ENCODE peak calls at places on chromosome 22, in seven cellular contexts. One of them, this sample, is unnamed.

GRCh38 chr22:38927033-38927789 is 30.2 kb upstream of the APOBEC3A start:
- DNase-seq in epithelial cell of prostate: no peak
- DNase-seq in osteocyte: peak; percentile 85
- DNase-seq in breast epithelium: peak; percentile 65
- DNase-seq in stimulated activated naive CD8-positive, alpha-beta T cell treated with anti-CD3 and anti-CD28 coated beads, Interleukin-15, amount 100 ng/mL, for 72 hours: peak; percentile 56
- DNase-seq in brain microvascular endothelial cell: peak; percentile 36
- DNase-seq in NCI-H345: no peak
- DNase-seq in this sample: no peak

GRCh38 chr22:46881373-46882118 is 119.1 kb downstream of the TBC1D22A start:
- DNase-seq in epithelial cell of prostate: peak; percentile 16
- DNase-seq in osteocyte: no peak
- DNase-seq in breast epithelium: no peak
- DNase-seq in stimulated activated naive CD8-positive, alpha-beta T cell treated with anti-CD3 and anti-CD28 coated beads, Interleukin-15, amount 100 ng/mL, for 72 hours: no peak
- DNase-seq in brain microvascular endothelial cell: peak; percentile 14
- DNase-seq in NCI-H345: no peak
- DNase-seq in this sample: no peak

GRCh38 chr22:50621491-50621880 is 6.5 kb downstream of the ARSA start:
- DNase-seq in epithelial cell of prostate: no peak
- DNase-seq in osteocyte: no peak
- DNase-seq in breast epithelium: no peak
- DNase-seq in stimulated activated naive CD8-positive, alpha-beta T cell treated with anti-CD3 and anti-CD28 coated beads, Interleukin-15, amount 100 ng/mL, for 72 hours: peak; percentile 79
- DNase-seq in brain microvascular endothelial cell: no peak
- DNase-seq in NCI-H345: no peak
- DNase-seq in this sample: no peak

GRCh38 chr22:39960791-39961746 is 872 bp downstream of the TMA7B start:
- DNase-seq in epithelial cell of prostate: no peak
- DNase-seq in osteocyte: no peak
- DNase-seq in breast epithelium: no peak
- DNase-seq in stimulated activated naive CD8-positive, alpha-beta T cell treated with anti-CD3 and anti-CD28 coated beads, Interleukin-15, amount 100 ng/mL, for 72 hours: peak; percentile 90
- DNase-seq in brain microvascular endothelial cell: peak; percentile 98
- DNase-seq in NCI-H345: no peak
- DNase-seq in this sample: no peak

GRCh38 chr22:38656256-38657148 is at the start of the genes CBY1 and FAM227A:
- DNase-seq in epithelial cell of prostate: peak; percentile 34
- DNase-seq in osteocyte: peak; percentile 95
- DNase-seq in breast epithelium: peak; percentile 89
- DNase-seq in stimulated activated naive CD8-positive, alpha-beta T cell treated with anti-CD3 and anti-CD28 coated beads, Interleukin-15, amount 100 ng/mL, for 72 hours: peak; percentile 88
- DNase-seq in brain microvascular endothelial cell: peak; percentile 83
- DNase-seq in NCI-H345: peak; percentile 89
- DNase-seq in this sample: peak; percentile 30

GRCh38 chr22:45149671-45150070 is 14.1 kb upstream of the NUP50 start:
- DNase-seq in epithelial cell of prostate: no peak
- DNase-seq in osteocyte: no peak
- DNase-seq in breast epithelium: no peak
- DNase-seq in stimulated activated naive CD8-positive, alpha-beta T cell treated with anti-CD3 and anti-CD28 coated beads, Interleukin-15, amount 100 ng/mL, for 72 hours: no peak
- DNase-seq in brain microvascular endothelial cell: no peak
- DNase-seq in NCI-H345: no peak
- DNase-seq in this sample: no peak

GRCh38 chr22:39690901-39691620 is 120.5 kb downstream of the CACNA1I start:
- DNase-seq in epithelial cell of prostate: no peak
- DNase-seq in osteocyte: no peak
- DNase-seq in breast epithelium: no peak
- DNase-seq in stimulated activated naive CD8-positive, alpha-beta T cell treated with anti-CD3 and anti-CD28 coated beads, Interleukin-15, amount 100 ng/mL, for 72 hours: no peak
- DNase-seq in brain microvascular endothelial cell: no peak
- DNase-seq in NCI-H345: no peak
- DNase-seq in this sample: no peak

GRCh38 chr22:28259774-28260173 is 340.7 kb upstream of the PITPNB start:
- DNase-seq in epithelial cell of prostate: no peak
- DNase-seq in osteocyte: no peak
- DNase-seq in breast epithelium: no peak
- DNase-seq in stimulated activated naive CD8-positive, alpha-beta T cell treated with anti-CD3 and anti-CD28 coated beads, Interleukin-15, amount 100 ng/mL, for 72 hours: no peak
- DNase-seq in brain microvascular endothelial cell: no peak
- DNase-seq in NCI-H345: no peak
- DNase-seq in this sample: no peak

GRCh38 chr22:40008726-40009125 is 14.0 kb downstream of the FAM83F start:
- DNase-seq in epithelial cell of prostate: no peak
- DNase-seq in osteocyte: no peak
- DNase-seq in breast epithelium: no peak
- DNase-seq in stimulated activated naive CD8-positive, alpha-beta T cell treated with anti-CD3 and anti-CD28 coated beads, Interleukin-15, amount 100 ng/mL, for 72 hours: no peak
- DNase-seq in brain microvascular endothelial cell: peak; percentile 4
- DNase-seq in NCI-H345: no peak
- DNase-seq in this sample: no peak

GRCh38 chr22:46560696-46561295 is 23.4 kb upstream of the CELSR1 start:
- DNase-seq in epithelial cell of prostate: no peak
- DNase-seq in osteocyte: no peak
- DNase-seq in breast epithelium: no peak
- DNase-seq in stimulated activated naive CD8-positive, alpha-beta T cell treated with anti-CD3 and anti-CD28 coated beads, Interleukin-15, amount 100 ng/mL, for 72 hours: no peak
- DNase-seq in brain microvascular endothelial cell: no peak
- DNase-seq in NCI-H345: no peak
- DNase-seq in this sample: no peak

GRCh38 chr22:23670378-23671295 is 20.2 kb upstream of the RGL4 start:
- DNase-seq in epithelial cell of prostate: no peak
- DNase-seq in osteocyte: no peak
- DNase-seq in breast epithelium: no peak
- DNase-seq in stimulated activated naive CD8-positive, alpha-beta T cell treated with anti-CD3 and anti-CD28 coated beads, Interleukin-15, amount 100 ng/mL, for 72 hours: no peak
- DNase-seq in brain microvascular endothelial cell: no peak
- DNase-seq in NCI-H345: no peak
- DNase-seq in this sample: no peak

GRCh38 chr22:23518381-23519187 is 61.5 kb downstream of the IGLL1 start:
- DNase-seq in epithelial cell of prostate: no peak
- DNase-seq in osteocyte: no peak
- DNase-seq in breast epithelium: no peak
- DNase-seq in stimulated activated naive CD8-positive, alpha-beta T cell treated with anti-CD3 and anti-CD28 coated beads, Interleukin-15, amount 100 ng/mL, for 72 hours: no peak
- DNase-seq in brain microvascular endothelial cell: no peak
- DNase-seq in NCI-H345: no peak
- DNase-seq in this sample: no peak

GRCh38 chr22:47300698-47301405 is 538.4 kb downstream of the TBC1D22A start:
- DNase-seq in epithelial cell of prostate: no peak
- DNase-seq in osteocyte: peak; percentile 77
- DNase-seq in breast epithelium: no peak
- DNase-seq in stimulated activated naive CD8-positive, alpha-beta T cell treated with anti-CD3 and anti-CD28 coated beads, Interleukin-15, amount 100 ng/mL, for 72 hours: peak; percentile 1
- DNase-seq in brain microvascular endothelial cell: no peak
- DNase-seq in NCI-H345: no peak
- DNase-seq in this sample: no peak

GRCh38 chr22:24104307-24105017 is 76.8 kb upstream of the SUSD2 start:
- DNase-seq in epithelial cell of prostate: no peak
- DNase-seq in osteocyte: no peak
- DNase-seq in breast epithelium: no peak
- DNase-seq in stimulated activated naive CD8-positive, alpha-beta T cell treated with anti-CD3 and anti-CD28 coated beads, Interleukin-15, amount 100 ng/mL, for 72 hours: no peak
- DNase-seq in brain microvascular endothelial cell: no peak
- DNase-seq in NCI-H345: no peak
- DNase-seq in this sample: no peak

GRCh38 chr22:49748514-49748913 is 79.2 kb downstream of the BRD1 start:
- DNase-seq in epithelial cell of prostate: no peak
- DNase-seq in osteocyte: peak; percentile 80
- DNase-seq in breast epithelium: no peak
- DNase-seq in stimulated activated naive CD8-positive, alpha-beta T cell treated with anti-CD3 and anti-CD28 coated beads, Interleukin-15, amount 100 ng/mL, for 72 hours: no peak
- DNase-seq in brain microvascular endothelial cell: no peak
- DNase-seq in NCI-H345: no peak
- DNase-seq in this sample: no peak

GRCh38 chr22:32202539-32203180 is 2.2 kb downstream of the RFPL2 start:
- DNase-seq in epithelial cell of prostate: no peak
- DNase-seq in osteocyte: no peak
- DNase-seq in breast epithelium: no peak
- DNase-seq in stimulated activated naive CD8-positive, alpha-beta T cell treated with anti-CD3 and anti-CD28 coated beads, Interleukin-15, amount 100 ng/mL, for 72 hours: peak; percentile 45
- DNase-seq in brain microvascular endothelial cell: peak; percentile 14
- DNase-seq in NCI-H345: peak; percentile 51
- DNase-seq in this sample: no peak

GRCh38 chr22:21632237-21632895 is at the start of gene CCDC116:
- DNase-seq in epithelial cell of prostate: no peak
- DNase-seq in osteocyte: no peak
- DNase-seq in breast epithelium: no peak
- DNase-seq in stimulated activated naive CD8-positive, alpha-beta T cell treated with anti-CD3 and anti-CD28 coated beads, Interleukin-15, amount 100 ng/mL, for 72 hours: peak; percentile 46
- DNase-seq in brain microvascular endothelial cell: no peak
- DNase-seq in NCI-H345: no peak
- DNase-seq in this sample: no peak

GRCh38 chr22:20118572-20119020 is 1.6 kb upstream of the TRMT2A start:
- DNase-seq in epithelial cell of prostate: no peak
- DNase-seq in osteocyte: no peak
- DNase-seq in breast epithelium: no peak
- DNase-seq in stimulated activated naive CD8-positive, alpha-beta T cell treated with anti-CD3 and anti-CD28 coated beads, Interleukin-15, amount 100 ng/mL, for 72 hours: no peak
- DNase-seq in brain microvascular endothelial cell: no peak
- DNase-seq in NCI-H345: no peak
- DNase-seq in this sample: no peak

GRCh38 chr22:44088976-44089570 is 65.0 kb downstream of the PARVB start:
- DNase-seq in epithelial cell of prostate: peak; percentile 70
- DNase-seq in osteocyte: no peak
- DNase-seq in breast epithelium: no peak
- DNase-seq in stimulated activated naive CD8-positive, alpha-beta T cell treated with anti-CD3 and anti-CD28 coated beads, Interleukin-15, amount 100 ng/mL, for 72 hours: no peak
- DNase-seq in brain microvascular endothelial cell: peak; percentile 42
- DNase-seq in NCI-H345: no peak
- DNase-seq in this sample: peak; percentile 40

GRCh38 chr22:38448945-38449745 is 5.9 kb downstream of the KCNJ4 start:
- DNase-seq in epithelial cell of prostate: no peak
- DNase-seq in osteocyte: no peak
- DNase-seq in breast epithelium: no peak
- DNase-seq in stimulated activated naive CD8-positive, alpha-beta T cell treated with anti-CD3 and anti-CD28 coated beads, Interleukin-15, amount 100 ng/mL, for 72 hours: no peak
- DNase-seq in brain microvascular endothelial cell: no peak
- DNase-seq in NCI-H345: no peak
- DNase-seq in this sample: no peak

GRCh38 chr22:30007361-30007760 is 72.9 kb upstream of the HORMAD2 start:
- DNase-seq in epithelial cell of prostate: no peak
- DNase-seq in osteocyte: no peak
- DNase-seq in breast epithelium: no peak
- DNase-seq in stimulated activated naive CD8-positive, alpha-beta T cell treated with anti-CD3 and anti-CD28 coated beads, Interleukin-15, amount 100 ng/mL, for 72 hours: no peak
- DNase-seq in brain microvascular endothelial cell: no peak
- DNase-seq in NCI-H345: no peak
- DNase-seq in this sample: no peak

GRCh38 chr22:36497910-36498669 is 8.8 kb downstream of the FOXRED2 start:
- DNase-seq in epithelial cell of prostate: no peak
- DNase-seq in osteocyte: no peak
- DNase-seq in breast epithelium: no peak
- DNase-seq in stimulated activated naive CD8-positive, alpha-beta T cell treated with anti-CD3 and anti-CD28 coated beads, Interleukin-15, amount 100 ng/mL, for 72 hours: no peak
- DNase-seq in brain microvascular endothelial cell: no peak
- DNase-seq in NCI-H345: no peak
- DNase-seq in this sample: no peak

GRCh38 chr22:17537155-17537554 is 26.1 kb upstream of the SLC25A18 start:
- DNase-seq in epithelial cell of prostate: no peak
- DNase-seq in osteocyte: no peak
- DNase-seq in breast epithelium: no peak
- DNase-seq in stimulated activated naive CD8-positive, alpha-beta T cell treated with anti-CD3 and anti-CD28 coated beads, Interleukin-15, amount 100 ng/mL, for 72 hours: no peak
- DNase-seq in brain microvascular endothelial cell: no peak
- DNase-seq in NCI-H345: no peak
- DNase-seq in this sample: no peak

GRCh38 chr22:49308300-49308699 is 519.4 kb downstream of the BRD1 start:
- DNase-seq in epithelial cell of prostate: no peak
- DNase-seq in osteocyte: peak; percentile 25
- DNase-seq in breast epithelium: no peak
- DNase-seq in stimulated activated naive CD8-positive, alpha-beta T cell treated with anti-CD3 and anti-CD28 coated beads, Interleukin-15, amount 100 ng/mL, for 72 hours: no peak
- DNase-seq in brain microvascular endothelial cell: no peak
- DNase-seq in NCI-H345: no peak
- DNase-seq in this sample: no peak

GRCh38 chr22:36022162-36022561 is 6.5 kb downstream of the RBFOX2 start:
- DNase-seq in epithelial cell of prostate: no peak
- DNase-seq in osteocyte: no peak
- DNase-seq in breast epithelium: no peak
- DNase-seq in stimulated activated naive CD8-positive, alpha-beta T cell treated with anti-CD3 and anti-CD28 coated beads, Interleukin-15, amount 100 ng/mL, for 72 hours: no peak
- DNase-seq in brain microvascular endothelial cell: peak; percentile 24
- DNase-seq in NCI-H345: no peak
- DNase-seq in this sample: no peak